ENCODE peak calls at places on chromosomes 11 and 22, in six cellular contexts. E, I, J, R, P and K are unnamed samples.

GRCh38 chr11:86408845-86409244 is 34.2 kb downstream of the CCDC81 start:
- DNase-seq in P (no peak), R (no peak), I (no peak), J (no peak), E (no peak), K (no peak)

GRCh38 chr11:107721207-107721606 is 9.4 kb upstream of the SLN start:
- DNase-seq in E (no peak), R (no peak), J (no peak), P (no peak), I (no peak), K (no peak)

GRCh38 chr11:123550620-123550917 is 103.9 kb downstream of the SCN3B start:
- DNase-seq in P (no peak), E (no peak), J (no peak), R (no peak), I (no peak), K (no peak)

GRCh38 chr11:12769834-12770345 is 95.7 kb downstream of the TEAD1 start:
- DNase-seq in R (peak), I (no peak), E (no peak), J (no peak), P (no peak), K (no peak)

GRCh38 chr22:24697671-24698082 is 76.8 kb downstream of the PIWIL3 start:
- DNase-seq in I (no peak), J (peak), R (no peak), P (no peak), E (no peak), K (no peak)

GRCh38 chr22:37741312-37741795 is 44.5 kb downstream of the TRIOBP start:
- DNase-seq in J (peak), I (no peak), R (peak), P (no peak), E (no peak), K (no peak)

GRCh38 chr11:1198766-1199688 is 23.8 kb upstream of the MUC5B start:
- DNase-seq in E (no peak), R (no peak), P (no peak), I (no peak), J (peak), K (peak)

GRCh38 chr22:30858976-30859713 is 109.4 kb downstream of the MORC2 start:
- DNase-seq in P (no peak), I (no peak), R (no peak), E (no peak), J (peak), K (no peak)

GRCh38 chr11:116861539-116861938 is 24.1 kb upstream of the APOA1 start:
- DNase-seq in E (no peak), R (no peak), J (no peak), I (no peak), P (no peak), K (no peak)

GRCh38 chr22:40401532-40401931 is 31.1 kb downstream of the SGSM3 start:
- DNase-seq in R (no peak), I (no peak), J (no peak), E (peak), P (peak), K (no peak)

GRCh38 chr11:64447717-64448598 is 89.0 kb downstream of the RPS6KA4 start:
- DNase-seq in R (peak), I (peak), J (peak), P (no peak), E (no peak), K (peak)

GRCh38 chr11:32312206-32312817 is 123.0 kb downstream of the WT1 start:
- DNase-seq in R (no peak), P (no peak), J (no peak), E (no peak), I (no peak), K (no peak)

GRCh38 chr11:45876401-45876800 is 9.1 kb upstream of the MAPK8IP1 start:
- DNase-seq in R (no peak), E (no peak), P (no peak), I (no peak), J (peak), K (no peak)

GRCh38 chr11:31022080-31022479 is 347.5 kb downstream of the DCDC1 start:
- DNase-seq in E (no peak), I (no peak), R (no peak), P (no peak), J (no peak), K (no peak)

GRCh38 chr22:22207845-22208564 is 36.6 kb upstream of the VPREB1 start:
- DNase-seq in E (peak), R (no peak), J (peak), P (peak), I (peak), K (peak)

GRCh38 chr11:103929168-103929903 is 107.1 kb upstream of the DDI1 start:
- DNase-seq in I (peak), R (no peak), P (no peak), J (no peak), E (no peak), K (no peak)

GRCh38 chr11:121408830-121409229 is 43.3 kb upstream of the SORL1 start:
- DNase-seq in E (no peak), I (no peak), R (no peak), J (no peak), P (no peak), K (no peak)

GRCh38 chr11:117026593-117027330 is 71.5 kb downstream of the SIK3 start:
- DNase-seq in E (no peak), I (no peak), R (peak), J (no peak), P (no peak), K (no peak)

GRCh38 chr11:74837191-74837590 is 88.5 kb downstream of the RNF169 start:
- DNase-seq in P (no peak), J (no peak), E (no peak), I (no peak), R (no peak), K (no peak)

GRCh38 chr11:75986966-75987365 is 172.0 kb downstream of the UVRAG start:
- DNase-seq in J (no peak), R (no peak), P (no peak), I (no peak), E (no peak), K (no peak)

GRCh38 chr11:17972987-17973386 is 39.9 kb downstream of the SERGEF start:
- DNase-seq in R (peak), I (no peak), J (peak), E (no peak), P (no peak), K (peak)

GRCh38 chr11:27677108-27677507 is 23.1 kb downstream of the BDNF start:
- DNase-seq in P (no peak), R (no peak), I (no peak), E (no peak), J (no peak), K (no peak)

GRCh38 chr22:50136431-50137047 is 34.0 kb upstream of the PANX2 start:
- DNase-seq in E (no peak), I (no peak), R (no peak), J (no peak), P (no peak), K (no peak)

GRCh38 chr11:91871791-91872190 is 352.8 kb upstream of the FAT3 start:
- DNase-seq in I (no peak), P (no peak), J (no peak), E (no peak), R (no peak), K (no peak)

GRCh38 chr11:35605691-35606090 is 12.6 kb upstream of the FJX1 start:
- DNase-seq in E (no peak), R (no peak), J (no peak), I (no peak), P (no peak), K (no peak)

GRCh38 chr11:119875841-119876600 is 147.0 kb upstream of the NECTIN1 start:
- DNase-seq in E (no peak), J (no peak), P (no peak), R (no peak), I (no peak), K (no peak)

GRCh38 chr11:72429626-72430025 is 4.7 kb downstream of the CLPB start:
- DNase-seq in E (no peak), I (no peak), J (no peak), P (no peak), R (no peak), K (no peak)

GRCh38 chr22:44037519-44038370 is 13.6 kb downstream of the PARVB start:
- DNase-seq in J (no peak), E (no peak), P (no peak), R (peak), I (no peak), K (no peak)